ENCODE peak calls at places on chromosome 22, in ten cellular contexts. E, W, K, B, Q, H, P, C, J and S are unnamed samples. For H3K4me1, the result is how much of the 10 kb centered on the place peaks cover.

GRCh38 chr22:38947321-38948112 is 9.9 kb upstream of the APOBEC3A start:
- DNase-seq in E (no peak), W (no peak), K (no peak), B (no peak), Q (no peak), H (no peak), P (no peak), C (no peak), J (no peak), S (no peak)

GRCh38 chr22:45896153-45896951 is 80.6 kb downstream of the WNT7B start:
- DNase-seq in E (peak), W (no peak), K (no peak), B (no peak), Q (no peak), H (no peak), P (no peak), C (no peak), J (no peak), S (peak)

GRCh38 chr22:49725516-49725915 is 102.2 kb downstream of the BRD1 start:
- DNase-seq in E (no peak), W (no peak), K (no peak), B (no peak), Q (no peak), H (peak), P (no peak), C (no peak), J (no peak), S (no peak)

GRCh38 chr22:22878211-22878570 is 9.4 kb upstream of the IGLL5 start:
- DNase-seq in E (no peak), W (no peak), K (no peak), B (no peak), Q (no peak), H (no peak), P (no peak), C (no peak), J (no peak), S (no peak)

GRCh38 chr22:28051787-28052356 is 132.8 kb upstream of the PITPNB start:
- DNase-seq in E (peak), W (peak), K (peak), B (peak), Q (peak), H (peak), P (peak), C (peak), J (peak), S (no peak)

GRCh38 chr22:32355760-32356159 is 1.9 kb upstream of the RFPL3 start:
- DNase-seq in E (no peak), W (no peak), K (no peak), B (no peak), Q (no peak), H (no peak), P (no peak), C (no peak), J (no peak), S (peak)

GRCh38 chr22:32788884-32789624 is 12.5 kb upstream of the TIMP3 start:
- DNase-seq in E (no peak), W (peak), K (no peak), B (no peak), Q (no peak), H (no peak), P (no peak), C (no peak), J (peak), S (no peak)

GRCh38 chr22:37256075-37256726 is 12.1 kb upstream of the RAC2 start:
- DNase-seq in E (no peak), W (no peak), K (peak), B (no peak), Q (no peak), H (no peak), P (no peak), C (no peak), J (no peak), S (no peak)

GRCh38 chr22:39098026-39098425 is 982 bp downstream of the APOBEC3H start:
- DNase-seq in E (no peak), W (no peak), K (no peak), B (no peak), Q (no peak), H (no peak), P (no peak), C (peak), J (no peak), S (no peak)

GRCh38 chr22:39349506-39349966 is 255 bp upstream of the SYNGR1 start:
- DNase-seq in E (peak), W (no peak), K (no peak), B (peak), Q (no peak), H (no peak), P (no peak), C (peak), J (peak), S (no peak)

GRCh38 chr22:49045276-49045675 is 782.4 kb downstream of the BRD1 start:
- DNase-seq in E (no peak), W (no peak), K (no peak), B (no peak), Q (no peak), H (no peak), P (no peak), C (no peak), J (no peak), S (no peak)

GRCh38 chr22:27335102-27335660 is 466.4 kb downstream of the MN1 start:
- DNase-seq in E (no peak), W (no peak), K (no peak), B (no peak), Q (no peak), H (peak), P (no peak), C (no peak), J (no peak), S (no peak)

GRCh38 chr22:39360674-39361413 is 11.1 kb downstream of the SYNGR1 start:
- DNase-seq in E (no peak), W (no peak), K (no peak), B (no peak), Q (no peak), H (no peak), P (no peak), C (no peak), J (no peak), S (peak)

GRCh38 chr22:27378343-27378800 is 423.2 kb downstream of the MN1 start:
- DNase-seq in E (no peak), W (no peak), K (no peak), B (no peak), Q (no peak), H (no peak), P (no peak), C (no peak), J (peak), S (no peak)

GRCh38 chr22:43726964-43727543 is 85.1 kb downstream of the EFCAB6 start:
- DNase-seq in E (no peak), W (no peak), K (no peak), B (no peak), Q (no peak), H (no peak), P (no peak), C (no peak), J (no peak), S (no peak)

GRCh38 chr22:40463017-40463631 is 92.7 kb downstream of the SGSM3 start:
- DNase-seq in E (no peak), W (no peak), K (no peak), B (no peak), Q (no peak), H (no peak), P (no peak), C (no peak), J (no peak), S (no peak)

GRCh38 chr22:36147196-36147788 is 13.3 kb downstream of the APOL3 start:
- DNase-seq in E (no peak), W (no peak), K (no peak), B (no peak), Q (no peak), H (no peak), P (peak), C (no peak), J (no peak), S (no peak)

GRCh38 chr22:47139790-47140119 is 377.3 kb downstream of the TBC1D22A start:
- DNase-seq in E (no peak), W (no peak), K (no peak), B (no peak), Q (no peak), H (no peak), P (no peak), C (no peak), J (no peak), S (no peak)

GRCh38 chr22:31344369-31345330 is 1.5 kb downstream of the PATZ1 start:
- DNase-seq in E (peak), W (peak), K (peak), B (no peak), Q (peak), H (peak), P (peak), C (peak), J (peak), S (no peak)
- H3K4me1 ChIP-seq in E (half or more), W (under half), K (under half), B (under half), Q (under half), H (under half), P (under half), C (under half), J (under half), S (under half)

GRCh38 chr22:20463324-20464095 is 25.9 kb upstream of the SCARF2 start:
- DNase-seq in E (no peak), W (no peak), K (no peak), B (no peak), Q (no peak), H (no peak), P (no peak), C (no peak), J (no peak), S (no peak)
- H3K27ac ChIP-seq in E (peak), W (no peak), K (no peak), B (no peak), Q (peak), H (no peak), P (no peak), C (no peak), J (no peak), S (no peak)

GRCh38 chr22:20111045-20111688 is 4.7 kb upstream of the RANBP1 start:
- DNase-seq in E (peak), W (peak), K (peak), B (peak), Q (no peak), H (no peak), P (no peak), C (peak), J (no peak), S (no peak)
- TF ChIP-seq CTCF in E (peak), W (peak), K (peak), B (peak), Q (no peak), H (peak), P (peak), C (peak), J (peak), S (peak)

GRCh38 chr22:44882226-44882905 is 127.4 kb downstream of the PHF21B start:
- DNase-seq in E (no peak), W (no peak), K (no peak), B (no peak), Q (no peak), H (no peak), P (no peak), C (no peak), J (no peak), S (no peak)
- H3K4me1 ChIP-seq in E (under half), W (under half), K (under half), B (under half), Q (under half), H (under half), P (under half), C (under half), J (under half), S (under half)